ENCODE peak calls at places on chromosomes 3 and 15, in four cellular contexts. R is psoas muscle, H is AG10803, U is right cardiac atrium. Z is an unnamed sample.

GRCh38 chr3:112376996-112377395 is 44.0 kb downstream of the CD200 start:
- DNase-seq in H (no peak), U (no peak), R (no peak), Z (no peak)

GRCh38 chr15:67188551-67189218 is 65.8 kb downstream of the AAGAB start:
- DNase-seq in U (no peak), H (peak), R (no peak), Z (peak)

GRCh38 chr15:60408438-60409105 is 10.8 kb upstream of the ANXA2 start:
- DNase-seq in R (no peak), H (peak), U (no peak), Z (no peak)

GRCh38 chr3:49403891-49404290 is 7.9 kb downstream of the RHOA start:
- DNase-seq in H (no peak), U (no peak), R (no peak), Z (no peak)

GRCh38 chr3:171282041-171282440 is 178.2 kb downstream of the TNIK start:
- DNase-seq in R (no peak), U (no peak), H (peak), Z (no peak)

GRCh38 chr3:188389711-188390346 is 235.9 kb downstream of the LPP start:
- DNase-seq in H (no peak), U (no peak), R (no peak), Z (peak)

GRCh38 chr3:187616307-187616939 is 53.8 kb downstream of the SST start:
- DNase-seq in R (no peak), U (peak), H (peak), Z (peak)

GRCh38 chr3:168036654-168037419 is 58.9 kb downstream of the GOLIM4 start:
- DNase-seq in U (no peak), H (no peak), R (no peak), Z (no peak)

GRCh38 chr3:148319960-148320359 is 377.7 kb upstream of the AGTR1 start:
- DNase-seq in R (no peak), H (no peak), U (no peak), Z (no peak)

GRCh38 chr15:78749831-78750230 is 61.4 kb downstream of the ADAMTS7 start:
- DNase-seq in U (no peak), R (no peak), H (no peak), Z (no peak)

GRCh38 chr15:59170295-59170881 is 36.3 kb upstream of the LDHAL6B start:
- DNase-seq in H (peak), U (peak), R (peak), Z (peak)

GRCh38 chr3:23920151-23920655 is 3.3 kb downstream of the RPL15 start:
- DNase-seq in H (no peak), U (no peak), R (no peak), Z (no peak)
- H3K4me3 ChIP-seq in H (no peak), U (no peak), R (peak), Z (no peak)

GRCh38 chr15:89406218-89406716 is 71.6 kb upstream of the POLG start:
- DNase-seq in H (no peak), U (no peak), R (no peak), Z (no peak)
- H3K4me3 ChIP-seq in H (peak), U (no peak), R (peak), Z (no peak)

DNA sequence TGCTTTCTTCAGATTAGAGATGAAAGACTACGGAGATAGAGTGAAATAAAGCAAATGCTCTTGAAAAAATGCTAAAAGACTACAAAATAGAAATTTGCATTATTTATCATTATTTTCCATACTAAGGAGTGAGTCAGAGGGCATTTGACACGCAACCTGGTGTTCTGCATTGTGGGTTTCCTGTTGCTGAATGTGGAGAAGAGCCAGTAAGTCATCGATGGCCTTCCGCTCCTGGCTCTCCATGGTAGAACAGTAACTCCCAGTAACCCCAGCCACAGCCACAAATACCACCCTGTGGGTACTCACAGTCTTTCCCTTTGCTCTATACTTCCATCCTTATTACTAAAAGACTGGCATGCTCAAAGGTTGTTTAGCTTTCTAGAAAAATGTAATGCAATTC is 61.5 kb downstream of the CGGBP1 start:
- DNase-seq in H (no peak), U (no peak), R (no peak), Z (no peak)
- H3K4me3 ChIP-seq in H (no peak), U (no peak), R (no peak), Z (no peak)

GRCh38 chr3:134794950-134795775 is at the start of gene EPHB1:
- DNase-seq in H (peak), R (peak), U (peak), Z (peak)

GRCh38 chr3:134796313-134797079 is 1.4 kb downstream of the EPHB1 start:
- DNase-seq in H (peak), U (peak), R (no peak), Z (no peak)

GRCh38 chr3:134794323-134794722 is 737 bp upstream of the EPHB1 start:
- DNase-seq in U (no peak), R (no peak), H (no peak), Z (no peak)

GRCh38 chr3:134797080-134797801 is 2.2 kb downstream of the EPHB1 start:
- DNase-seq in H (peak), R (no peak), U (no peak), Z (no peak)

GRCh38 chr3:134795776-134796312 is 784 bp downstream of the EPHB1 start:
- DNase-seq in H (peak), U (no peak), R (no peak), Z (no peak)
- H3K4me3 ChIP-seq in H (peak), U (peak), R (peak), Z (no peak)

DNA sequence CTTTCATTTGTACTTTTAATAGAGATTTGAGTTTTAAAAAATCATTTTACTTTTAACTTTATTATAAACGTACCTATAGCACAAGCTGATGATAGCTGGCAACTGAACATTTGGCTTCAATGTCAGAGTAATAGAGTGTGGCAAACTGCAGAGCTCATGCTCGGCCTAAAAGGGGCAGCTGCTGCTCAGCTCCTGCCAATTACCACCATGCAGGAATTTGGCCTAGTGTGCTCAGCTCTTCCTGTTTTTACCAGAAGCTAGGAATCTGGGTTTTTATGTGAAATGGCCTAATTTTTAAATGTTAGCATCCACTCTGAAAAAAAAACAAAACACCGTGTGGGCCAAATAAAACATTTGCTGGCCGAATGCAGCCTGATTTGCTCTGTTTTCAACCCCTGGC is 1.8 kb downstream of the IFT122 start:
- DNase-seq in H (peak), U (peak), R (no peak), Z (no peak)
- H3K4me3 ChIP-seq in H (peak), U (no peak), R (peak), Z (no peak)

GRCh38 chr3:150146891-150147761 is 176.4 kb upstream of the PFN2 start:
- DNase-seq in H (peak), R (peak), U (peak), Z (no peak)
- H3K4me3 ChIP-seq in H (no peak), R (peak), U (no peak), Z (no peak)

GRCh38 chr3:134854285-134854684 is 59.2 kb downstream of the EPHB1 start:
- DNase-seq in U (no peak), H (no peak), R (no peak), Z (no peak)
- H3K4me3 ChIP-seq in U (no peak), H (no peak), R (no peak), Z (no peak)

GRCh38 chr3:52518723-52519444 is 14.8 kb downstream of the NT5DC2 start:
- DNase-seq in U (no peak), R (peak), H (no peak), Z (peak)
- H3K4me3 ChIP-seq in U (no peak), R (peak), H (peak), Z (no peak)